ENCODE peak calls at places on chromosomes 7 and 10, in seven cellular contexts. X is stimulated activated CD4-positive, alpha-beta T cell treated with anti-CD3 and anti-CD28 coated beads, Interleukin-1b, Interleukin-23, amount 100 ng/mL, for 24 hours; L is spleen; S is AG10803; J is GM12892; K is cardiac muscle cell; D is tibial nerve. C is an unnamed sample.

GRCh38 chr7:157637216-157637954 is 300.6 kb downstream of the DNAJB6 start:
- DNase-seq in X (no peak), L (no peak), S (no peak), J (no peak), K (no peak), D (no peak), C (no peak)

GRCh38 chr7:95772771-95773581 is 622 bp downstream of the DYNC1I1 start:
- DNase-seq in X (no peak), L (no peak), S (peak), J (no peak), K (peak), D (no peak), C (peak)

GRCh38 chr7:68700414-68700813 is 897.9 kb upstream of the AUTS2 start:
- DNase-seq in X (no peak), L (no peak), S (no peak), J (no peak), K (no peak), D (no peak), C (no peak)

GRCh38 chr10:112539340-112539739 is 92.3 kb downstream of the VTI1A start:
- DNase-seq in X (no peak), L (no peak), S (peak), J (no peak), K (no peak), D (no peak), C (no peak)

GRCh38 chr7:156816943-156817572 is 75.9 kb downstream of the LMBR1 start:
- DNase-seq in X (no peak), L (no peak), S (peak), J (no peak), K (peak), D (no peak), C (no peak)

GRCh38 chr10:49827297-49827696 is 65.2 kb upstream of the OGDHL start:
- DNase-seq in X (no peak), L (no peak), S (no peak), J (no peak), K (no peak), D (no peak), C (no peak)

GRCh38 chr7:135158141-135158655 is 10.3 kb downstream of the TMEM140 start:
- DNase-seq in X (no peak), L (no peak), S (no peak), J (no peak), K (no peak), D (no peak), C (no peak)

GRCh38 chr10:34731885-34732701 is 83.0 kb downstream of the PARD3 start:
- DNase-seq in X (no peak), L (no peak), S (peak), J (no peak), K (peak), D (no peak), C (no peak)